ENCODE peak calls at places on chromosome 21, in five cellular contexts. I is fibroblast of lung, W is astrocyte, R is H1, P is neural progenitor cell. H is an unnamed sample.
A peak's percentile ranks its signal among the peaks of the same experiment; 100 is the strongest.

GRCh38 chr21:34794686-34795085 is 125.9 kb downstream of the CLIC6 start:
- DNase-seq in I (no peak), W (no peak), R (no peak), P (no peak), H (no peak)

GRCh38 chr21:17390575-17390974 is 122.3 kb upstream of the CXADR start:
- DNase-seq in I (no peak), W (no peak), R (no peak), P (no peak), H (no peak)

GRCh38 chr21:16294128-16294527 is 564.3 kb downstream of the USP25 start:
- DNase-seq in I (no peak), W (no peak), R (no peak), P (no peak), H (no peak)

GRCh38 chr21:46498335-46499050 is 39.8 kb downstream of the DIP2A start:
- DNase-seq in I (peak; percentile 44), W (peak; percentile 27), R (no peak), P (no peak), H (no peak)

GRCh38 chr21:46078322-46078981 is 19.5 kb upstream of the COL6A2 start:
- DNase-seq in I (peak; percentile 76), W (peak; percentile 65), R (no peak), P (no peak), H (no peak)

GRCh38 chr21:14480601-14481000 is 65.5 kb downstream of the SAMSN1 start:
- DNase-seq in I (no peak), W (no peak), R (no peak), P (no peak), H (no peak)

GRCh38 chr21:26965567-26966359 is 1.1 kb downstream of the ADAMTS5 start:
- DNase-seq in I (peak; percentile 16), W (no peak), R (peak; percentile 88), P (peak; percentile 87), H (no peak)

GRCh38 chr21:34845521-34846213 is 176.9 kb downstream of the CLIC6 start:
- DNase-seq in I (peak; percentile 95), W (peak; percentile 96), R (no peak), P (no peak), H (no peak)

GRCh38 chr21:30336596-30336995 is 898 bp downstream of the KRTAP27-1 start:
- DNase-seq in I (peak; percentile 17), W (no peak), R (no peak), P (no peak), H (no peak)

GRCh38 chr21:31557421-31557955 is 102.0 kb upstream of the SOD1 start:
- DNase-seq in I (no peak), W (no peak), R (peak; percentile 69), P (peak; percentile 72), H (no peak)

GRCh38 chr21:46322351-46323226 is 1.1 kb downstream of the C21orf58 start:
- DNase-seq in I (peak; percentile 62), W (peak; percentile 47), R (peak; percentile 45), P (peak; percentile 47), H (no peak)

GRCh38 chr21:36694041-36694515 is 4.8 kb upstream of the SIM2 start:
- DNase-seq in I (peak; percentile 36), W (peak; percentile 18), R (no peak), P (peak; percentile 56), H (no peak)

GRCh38 chr21:14675774-14676530 is 129.8 kb upstream of the SAMSN1 start:
- DNase-seq in I (no peak), W (no peak), R (no peak), P (no peak), H (no peak)

GRCh38 chr21:35303085-35303484 is 254.0 kb upstream of the RUNX1 start:
- DNase-seq in I (peak; percentile 95), W (peak; percentile 93), R (no peak), P (no peak), H (no peak)

GRCh38 chr21:26099610-26100219 is 70.9 kb downstream of the APP start:
- DNase-seq in I (no peak), W (no peak), R (no peak), P (no peak), H (peak; percentile 85)

GRCh38 chr21:30831194-30831765 is 1.7 kb upstream of the KRTAP7-1 start:
- DNase-seq in I (no peak), W (no peak), R (peak; percentile 77), P (peak; percentile 59), H (peak; percentile 3)

GRCh38 chr21:35048183-35048601 is 910 bp downstream of the RUNX1 start:
- DNase-seq in I (peak; percentile 43), W (peak; percentile 30), R (no peak), P (peak; percentile 41), H (no peak)

GRCh38 chr21:31531967-31532366 is 127.5 kb upstream of the SOD1 start:
- DNase-seq in I (no peak), W (no peak), R (no peak), P (no peak), H (no peak)

GRCh38 chr21:46157396-46157986 is 2.1 kb upstream of the FTCD start:
- DNase-seq in I (no peak), W (no peak), R (peak; percentile 39), P (no peak), H (no peak)

GRCh38 chr21:46151261-46151988 is 4.0 kb downstream of the FTCD start:
- DNase-seq in I (no peak), W (no peak), R (no peak), P (no peak), H (no peak)

GRCh38 chr21:15688809-15689208 is 41.0 kb upstream of the USP25 start:
- DNase-seq in I (peak; percentile 55), W (peak; percentile 53), R (no peak), P (no peak), H (no peak)

GRCh38 chr21:46352913-46353312 is 29.0 kb downstream of the PCNT start:
- DNase-seq in I (no peak), W (no peak), R (no peak), P (no peak), H (no peak)

GRCh38 chr21:43585924-43586411 is 73.3 kb downstream of the HSF2BP start:
- DNase-seq in I (peak; percentile 100), W (peak; percentile 100), R (no peak), P (peak; percentile 79), H (peak; percentile 76)

GRCh38 chr21:31235671-31236450 is 108.2 kb downstream of the TIAM1 start:
- DNase-seq in I (peak; percentile 71), W (peak; percentile 59), R (no peak), P (no peak), H (no peak)

GRCh38 chr21:23119491-23119890 is 2121.3 kb downstream of the NCAM2 start:
- DNase-seq in I (no peak), W (no peak), R (no peak), P (no peak), H (no peak)

GRCh38 chr21:34885125-34885524 is 164.0 kb downstream of the RUNX1 start:
- DNase-seq in I (no peak), W (no peak), R (no peak), P (peak; percentile 43), H (no peak)

GRCh38 chr21:34736116-34736870 is 67.5 kb downstream of the CLIC6 start:
- DNase-seq in I (peak; percentile 52), W (peak; percentile 36), R (no peak), P (no peak), H (no peak)

GRCh38 chr21:43864313-43864805 is 664 bp upstream of the AGPAT3 start:
- DNase-seq in I (peak; percentile 21), W (no peak), R (peak; percentile 70), P (peak; percentile 47), H (no peak)

GRCh38 chr21:31921079-31921478 is 48.3 kb downstream of the HUNK start:
- DNase-seq in I (peak; percentile 27), W (no peak), R (no peak), P (no peak), H (no peak)

DNA sequence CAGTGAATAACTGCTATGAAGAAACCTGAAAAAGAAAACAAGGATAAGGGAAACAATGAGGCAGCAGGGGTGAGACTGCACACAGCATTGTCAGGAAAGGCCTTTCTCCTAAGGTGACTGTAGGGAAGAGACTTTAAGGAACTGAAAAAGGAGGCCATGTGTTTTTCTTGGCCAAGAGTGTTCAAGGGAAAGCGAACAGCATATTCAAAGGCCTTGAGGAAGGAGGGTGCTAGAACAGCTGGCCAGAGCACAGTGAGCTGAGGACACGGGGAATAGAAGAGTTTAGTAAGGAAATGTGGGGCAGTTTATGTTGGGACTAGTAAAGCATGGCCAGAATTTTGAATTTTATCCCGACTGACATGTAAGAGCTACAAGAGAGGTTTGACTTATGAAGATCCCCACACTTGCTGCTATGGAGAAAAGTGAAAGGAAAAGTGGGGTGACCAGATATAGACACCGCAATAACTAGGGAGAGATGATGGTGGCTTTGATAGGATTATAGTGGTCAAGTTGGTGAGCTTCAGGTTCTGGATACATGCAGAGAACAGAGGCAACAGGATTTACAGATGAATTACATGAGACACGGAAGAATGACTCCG is 1.4 kb downstream of the RWDD2B start:
- DNase-seq in I (no peak), W (no peak), R (no peak), P (no peak), H (no peak)
- H3K4me3 ChIP-seq in I (peak overlapping the region; percentile 76), W (peak overlapping the region; percentile 96), R (no peak overlapping the region), P (peak overlapping the region; percentile 80), H (peak overlapping the region; percentile 83)

GRCh38 chr21:41823906-41824305 is 55.2 kb downstream of the PRDM15 start:
- DNase-seq in I (no peak), W (no peak), R (no peak), P (no peak), H (no peak)
- TF ChIP-seq EZH2 in I (no peak), W (no peak), R (no peak), P (no peak), H (no peak)

DNA sequence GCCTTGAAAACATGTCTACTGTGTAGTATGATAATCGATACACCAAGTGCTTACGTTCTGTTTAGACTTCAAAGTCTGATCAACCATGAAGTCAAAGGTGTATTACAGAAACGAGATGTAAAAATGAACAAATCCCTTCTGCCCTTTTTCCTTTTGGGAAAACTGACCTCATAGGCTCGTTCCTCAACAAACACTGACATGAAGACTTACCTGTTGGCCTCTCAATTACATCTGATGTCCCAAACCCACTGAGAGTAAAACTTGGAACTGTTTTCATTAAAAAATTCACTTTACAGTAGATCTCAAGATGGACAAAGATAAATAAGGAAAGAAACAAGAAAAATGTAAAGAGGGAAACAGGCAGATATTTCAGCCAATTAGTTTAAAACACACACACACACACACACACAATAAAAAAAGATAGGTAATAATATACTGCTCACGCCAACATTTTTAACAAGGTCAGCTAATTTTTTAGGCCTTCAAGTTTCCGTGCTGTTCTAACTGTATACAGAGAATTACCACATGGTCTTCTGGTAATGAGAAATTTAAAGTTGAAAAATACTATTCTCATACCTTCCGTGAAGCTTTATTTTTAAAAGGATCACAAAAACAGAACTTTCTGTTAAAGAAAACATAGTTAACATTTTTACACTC is 2.1 kb downstream of the HMGN1 start:
- DNase-seq in I (no peak), W (no peak), R (no peak), P (no peak), H (no peak)
- H3K4me3 ChIP-seq in I (peak overlapping the region; percentile 65), W (peak overlapping the region; percentile 94), R (peak overlapping the region; percentile 17), P (peak overlapping the region; percentile 92), H (peak overlapping the region; percentile 99)

DNA sequence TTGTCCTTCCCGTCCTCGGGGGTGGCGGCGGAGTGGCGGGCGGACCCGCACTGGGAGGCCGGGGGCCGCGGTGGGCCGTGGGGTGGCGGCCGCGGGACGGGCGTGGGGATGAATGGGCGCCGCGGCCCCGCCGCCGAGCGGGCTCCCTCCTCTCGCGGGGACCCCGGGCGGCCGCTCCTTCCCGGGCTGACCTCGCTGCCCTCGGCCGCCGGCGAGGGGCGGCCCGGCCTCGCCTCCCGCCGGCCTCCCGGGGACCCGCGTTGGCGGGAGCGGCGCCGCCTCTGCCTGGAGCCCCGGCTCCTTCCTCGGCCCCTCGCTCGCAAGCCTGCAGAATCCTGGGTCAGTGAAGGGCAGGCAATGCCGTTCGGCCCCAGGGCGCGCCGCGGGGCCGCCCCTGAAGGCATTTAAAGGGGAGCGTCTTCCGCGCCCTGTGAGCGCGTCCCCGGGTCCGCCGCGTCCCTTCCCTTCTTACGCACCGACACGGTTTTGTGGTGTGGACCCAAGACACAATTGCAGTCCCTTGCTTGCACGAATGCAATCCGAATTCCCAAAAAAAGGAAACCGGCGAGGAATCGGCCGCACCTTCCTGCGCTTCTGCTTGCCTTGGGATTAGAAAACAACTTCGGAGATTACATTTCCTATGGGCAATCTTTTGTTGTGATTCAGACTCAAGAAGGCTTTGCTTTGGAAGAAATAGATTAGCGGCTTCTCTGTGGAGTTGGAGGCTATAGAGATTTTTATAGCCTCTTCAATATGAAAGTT is 776 bp downstream of the ITSN1 start:
- DNase-seq in I (peak; percentile 38), W (peak; percentile 20), R (peak; percentile 58), P (peak; percentile 60), H (no peak)
- TF ChIP-seq EZH2 in I (no peak), W (no peak), R (no peak), P (no peak), H (no peak)